ENCODE peak calls at places on chromosomes 1 and 21, in seven cellular contexts. T is NCI-H460, Q is GF-D8, R is body of pancreas, W is OCI-LY7, X is EL, S is nephron progenitor cell. U is an unnamed sample.

GRCh38 chr1:19430121-19431068 is 54.9 kb downstream of the CAPZB start:
- DNase-seq in W (peak; percentile 38), R (no peak), T (no peak), S (no peak), X (peak; percentile 66), Q (no peak), U (no peak)

GRCh38 chr1:202590975-202591411 is 119.3 kb downstream of the SYT2 start:
- DNase-seq in X (no peak), W (no peak), T (no peak), R (no peak), S (no peak), Q (no peak), U (no peak)

GRCh38 chr1:203152158-203153034 is 23.2 kb downstream of the MYBPH start:
- DNase-seq in R (no peak), S (peak; percentile 42), T (no peak), X (no peak), W (no peak), Q (no peak), U (no peak)

GRCh38 chr1:113809651-113810602 is 2.3 kb downstream of the RSBN1 start:
- DNase-seq in S (no peak), X (peak; percentile 63), R (no peak), Q (no peak), T (no peak), W (no peak), U (no peak)

GRCh38 chr1:173669491-173669941 is at the start of gene ANKRD45:
- DNase-seq in R (peak; percentile 67), T (peak; percentile 13), W (no peak), S (peak; percentile 67), Q (no peak), X (peak; percentile 71), U (no peak)

GRCh38 chr1:223803211-223803610 is 42.5 kb downstream of the TP53BP2 start:
- DNase-seq in W (no peak), X (no peak), S (no peak), Q (no peak), T (no peak), R (no peak), U (no peak)

GRCh38 chr1:39129514-39129913 is 75.0 kb upstream of the MACF1 start:
- DNase-seq in T (peak; percentile 32), W (peak; percentile 13), S (no peak), Q (no peak), R (no peak), X (peak; percentile 47), U (no peak)

GRCh38 chr1:101261629-101262028 is 24.8 kb downstream of the S1PR1 start:
- DNase-seq in Q (no peak), X (no peak), W (no peak), S (no peak), T (no peak), R (no peak), U (no peak)

GRCh38 chr21:42576639-42577038 is 63.0 kb downstream of the SLC37A1 start:
- DNase-seq in T (no peak), S (no peak), R (no peak), Q (no peak), W (no peak), X (no peak), U (no peak)

GRCh38 chr1:238254935-238255334 is 364.2 kb upstream of the ZP4 start:
- DNase-seq in S (no peak), X (no peak), W (no peak), R (no peak), Q (no peak), T (no peak), U (no peak)

U was measured in CD8-positive, alpha-beta T cell.